ENCODE peak calls at places on chromosomes 2 and 18, in eight cellular contexts. One of them, this sample, is unnamed.

GRCh38 chr2:147567131-147567530 is 277.7 kb upstream of the ACVR2A start:
- DNase-seq in upper lobe of left lung: no peak
- DNase-seq in fibroblast of the aortic adventitia: peak
- DNase-seq in psoas muscle: no peak
- DNase-seq in GM13977: no peak
- DNase-seq in endodermal cell: no peak
- DNase-seq in A549: no peak
- DNase-seq in AG09309: no peak
- DNase-seq in this sample: no peak

GRCh38 chr2:29561241-29562027 is 360.0 kb downstream of the ALK start:
- DNase-seq in upper lobe of left lung: no peak
- DNase-seq in fibroblast of the aortic adventitia: peak
- DNase-seq in psoas muscle: no peak
- DNase-seq in GM13977: no peak
- DNase-seq in endodermal cell: no peak
- DNase-seq in A549: no peak
- DNase-seq in AG09309: no peak
- DNase-seq in this sample: no peak

GRCh38 chr2:104388296-104388695 is 465.6 kb upstream of the POU3F3 start:
- DNase-seq in upper lobe of left lung: no peak
- DNase-seq in fibroblast of the aortic adventitia: no peak
- DNase-seq in psoas muscle: no peak
- DNase-seq in GM13977: no peak
- DNase-seq in endodermal cell: no peak
- DNase-seq in A549: no peak
- DNase-seq in AG09309: no peak
- DNase-seq in this sample: no peak

GRCh38 chr2:172516299-172516698 is 39.6 kb upstream of the PDK1 start:
- DNase-seq in upper lobe of left lung: no peak
- DNase-seq in fibroblast of the aortic adventitia: peak
- DNase-seq in psoas muscle: no peak
- DNase-seq in GM13977: no peak
- DNase-seq in endodermal cell: no peak
- DNase-seq in A549: peak
- DNase-seq in AG09309: peak
- DNase-seq in this sample: no peak

GRCh38 chr2:54042908-54043620 is 72.3 kb upstream of the PSME4 start:
- DNase-seq in upper lobe of left lung: no peak
- DNase-seq in fibroblast of the aortic adventitia: no peak
- DNase-seq in psoas muscle: no peak
- DNase-seq in GM13977: no peak
- DNase-seq in endodermal cell: no peak
- DNase-seq in A549: peak
- DNase-seq in AG09309: no peak
- DNase-seq in this sample: no peak

GRCh38 chr2:172440795-172441194 is 13.4 kb downstream of the ITGA6 start:
- DNase-seq in upper lobe of left lung: no peak
- DNase-seq in fibroblast of the aortic adventitia: no peak
- DNase-seq in psoas muscle: no peak
- DNase-seq in GM13977: no peak
- DNase-seq in endodermal cell: no peak
- DNase-seq in A549: peak
- DNase-seq in AG09309: no peak
- DNase-seq in this sample: no peak

GRCh38 chr2:174836345-174836999 is 72.2 kb upstream of the CHRNA1 start:
- DNase-seq in upper lobe of left lung: no peak
- DNase-seq in fibroblast of the aortic adventitia: peak
- DNase-seq in psoas muscle: no peak
- DNase-seq in GM13977: no peak
- DNase-seq in endodermal cell: no peak
- DNase-seq in A549: peak
- DNase-seq in AG09309: peak
- DNase-seq in this sample: no peak

GRCh38 chr2:37917281-37918228 is 7.5 kb upstream of the RMDN2 start:
- DNase-seq in upper lobe of left lung: no peak
- DNase-seq in fibroblast of the aortic adventitia: peak
- DNase-seq in psoas muscle: no peak
- DNase-seq in GM13977: no peak
- DNase-seq in endodermal cell: no peak
- DNase-seq in A549: no peak
- DNase-seq in AG09309: no peak
- DNase-seq in this sample: no peak

GRCh38 chr2:111919362-111919761 is 21.0 kb downstream of the MERTK start:
- DNase-seq in upper lobe of left lung: no peak
- DNase-seq in fibroblast of the aortic adventitia: no peak
- DNase-seq in psoas muscle: no peak
- DNase-seq in GM13977: no peak
- DNase-seq in endodermal cell: peak
- DNase-seq in A549: no peak
- DNase-seq in AG09309: no peak
- DNase-seq in this sample: no peak

GRCh38 chr18:46054956-46055831 is 16.9 kb downstream of the PSTPIP2 start:
- DNase-seq in upper lobe of left lung: no peak
- DNase-seq in fibroblast of the aortic adventitia: no peak
- DNase-seq in psoas muscle: no peak
- DNase-seq in GM13977: peak
- DNase-seq in endodermal cell: no peak
- DNase-seq in A549: no peak
- DNase-seq in AG09309: no peak
- DNase-seq in this sample: no peak

GRCh38 chr2:16425462-16426336 is 239.9 kb downstream of the CYRIA start:
- DNase-seq in upper lobe of left lung: no peak
- DNase-seq in fibroblast of the aortic adventitia: no peak
- DNase-seq in psoas muscle: no peak
- DNase-seq in GM13977: no peak
- DNase-seq in endodermal cell: peak
- DNase-seq in A549: peak
- DNase-seq in AG09309: no peak
- DNase-seq in this sample: no peak

GRCh38 chr2:35365859-35366258 is 989.7 kb upstream of the CRIM1 start:
- DNase-seq in upper lobe of left lung: no peak
- DNase-seq in fibroblast of the aortic adventitia: no peak
- DNase-seq in psoas muscle: no peak
- DNase-seq in GM13977: no peak
- DNase-seq in endodermal cell: no peak
- DNase-seq in A549: peak
- DNase-seq in AG09309: no peak
- DNase-seq in this sample: no peak
- TF ChIP-seq CTCF in upper lobe of left lung: no peak
- TF ChIP-seq CTCF in fibroblast of the aortic adventitia: no peak
- TF ChIP-seq CTCF in psoas muscle: no peak
- TF ChIP-seq CTCF in GM13977: no peak
- TF ChIP-seq CTCF in endodermal cell: no peak
- TF ChIP-seq CTCF in A549: no peak
- TF ChIP-seq CTCF in AG09309: no peak
- TF ChIP-seq CTCF in this sample: no peak

GRCh38 chr18:27608742-27609141 is 423.6 kb upstream of the CHST9 start:
- DNase-seq in upper lobe of left lung: no peak
- DNase-seq in fibroblast of the aortic adventitia: no peak
- DNase-seq in psoas muscle: no peak
- DNase-seq in GM13977: no peak
- DNase-seq in endodermal cell: no peak
- DNase-seq in A549: no peak
- DNase-seq in AG09309: no peak
- DNase-seq in this sample: no peak
- TF ChIP-seq CTCF in upper lobe of left lung: no peak
- TF ChIP-seq CTCF in fibroblast of the aortic adventitia: peak
- TF ChIP-seq CTCF in psoas muscle: peak
- TF ChIP-seq CTCF in GM13977: peak
- TF ChIP-seq CTCF in endodermal cell: peak
- TF ChIP-seq CTCF in A549: peak
- TF ChIP-seq CTCF in AG09309: peak
- TF ChIP-seq CTCF in this sample: no peak

DNA sequence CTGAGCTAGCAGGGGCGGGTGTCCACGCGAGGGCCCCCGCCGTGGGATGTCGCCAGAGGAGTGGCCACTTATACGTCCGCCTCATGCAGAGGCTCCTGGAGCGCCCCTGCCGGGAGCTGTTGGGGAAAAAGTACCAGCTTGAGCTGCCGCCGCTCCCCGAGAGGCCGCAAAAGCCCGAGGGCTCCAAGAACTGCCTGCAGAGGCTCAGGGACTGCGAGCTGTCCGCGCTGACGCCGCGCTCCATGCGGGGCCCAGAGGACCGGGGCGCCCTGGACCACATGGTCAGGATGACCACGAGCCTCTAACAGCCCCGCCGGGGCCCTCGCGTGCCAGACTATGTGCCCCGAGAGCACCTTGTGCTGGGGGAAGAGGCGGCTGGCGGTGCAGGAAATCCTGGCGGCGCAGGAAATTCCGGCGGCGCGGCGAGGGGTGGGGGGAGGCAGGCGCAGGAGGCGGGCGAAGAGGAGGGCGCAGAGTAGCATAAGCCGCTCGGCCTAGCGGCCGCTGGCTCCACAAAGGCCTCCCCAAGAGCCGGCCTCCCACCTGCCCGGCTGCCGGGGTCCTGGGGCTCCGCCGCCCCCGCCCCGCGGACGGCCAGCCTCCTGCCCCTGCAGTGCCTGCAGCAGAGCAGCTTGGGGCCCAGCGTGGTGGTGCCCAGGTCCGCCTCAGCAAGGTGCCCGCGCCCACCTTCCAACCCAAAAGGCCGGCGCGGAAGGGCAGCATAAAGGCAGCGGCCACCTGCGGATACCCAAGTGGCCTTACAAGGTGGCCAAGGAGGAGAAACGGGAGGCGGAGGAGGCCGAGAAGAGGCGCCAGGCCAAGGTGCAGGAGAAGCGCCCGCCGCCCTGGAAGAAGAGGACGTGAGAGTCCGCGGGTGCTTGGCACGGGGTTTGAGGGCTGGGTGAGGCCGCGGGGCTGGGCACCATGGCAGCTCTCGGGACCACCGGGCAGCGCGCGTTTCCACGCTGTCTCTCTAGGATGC is 42.1 kb upstream of the TRIM43B start:
- DNase-seq in upper lobe of left lung: peak
- DNase-seq in fibroblast of the aortic adventitia: peak
- DNase-seq in psoas muscle: peak
- DNase-seq in GM13977: peak
- DNase-seq in endodermal cell: no peak
- DNase-seq in A549: peak
- DNase-seq in AG09309: peak
- DNase-seq in this sample: no peak
- TF ChIP-seq CTCF in upper lobe of left lung: peak
- TF ChIP-seq CTCF in fibroblast of the aortic adventitia: peak
- TF ChIP-seq CTCF in psoas muscle: peak
- TF ChIP-seq CTCF in GM13977: peak
- TF ChIP-seq CTCF in endodermal cell: no peak
- TF ChIP-seq CTCF in A549: no peak
- TF ChIP-seq CTCF in AG09309: peak
- TF ChIP-seq CTCF in this sample: no peak

GRCh38 chr18:57910817-57911216 is 107.7 kb upstream of the ATP8B1 start:
- DNase-seq in upper lobe of left lung: no peak
- DNase-seq in fibroblast of the aortic adventitia: no peak
- DNase-seq in psoas muscle: no peak
- DNase-seq in GM13977: peak
- DNase-seq in endodermal cell: peak
- DNase-seq in A549: no peak
- DNase-seq in AG09309: no peak
- DNase-seq in this sample: no peak
- TF ChIP-seq CTCF in upper lobe of left lung: no peak
- TF ChIP-seq CTCF in fibroblast of the aortic adventitia: peak
- TF ChIP-seq CTCF in psoas muscle: no peak
- TF ChIP-seq CTCF in GM13977: peak
- TF ChIP-seq CTCF in endodermal cell: peak
- TF ChIP-seq CTCF in A549: peak
- TF ChIP-seq CTCF in AG09309: peak
- TF ChIP-seq CTCF in this sample: no peak

DNA sequence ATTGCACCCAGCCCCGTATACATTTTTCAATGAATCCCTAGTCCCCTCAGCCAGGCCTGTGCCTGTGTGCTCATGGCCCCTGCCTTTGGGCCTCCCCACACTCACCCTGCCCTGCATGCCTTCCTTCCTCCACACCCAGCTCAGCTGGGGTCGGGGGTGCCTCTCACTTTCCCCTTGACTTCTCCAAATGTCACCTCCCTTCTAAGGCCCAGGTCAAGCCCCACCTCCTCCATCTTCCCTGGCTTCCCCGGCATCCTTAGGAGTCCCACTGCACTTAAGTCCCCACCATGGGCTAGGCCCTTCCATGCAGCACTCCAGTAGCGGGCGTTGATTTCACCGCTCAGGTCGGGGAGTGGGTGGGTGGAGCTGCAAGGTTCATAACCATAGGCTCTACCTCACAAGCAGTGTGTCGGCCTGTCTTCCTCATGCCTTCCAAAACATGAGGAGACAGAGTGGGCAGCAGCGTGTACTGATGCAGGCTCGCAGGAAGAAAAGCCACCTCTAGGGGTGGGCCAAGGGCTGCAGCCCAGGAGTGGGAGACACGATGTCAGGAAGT is 47.7 kb downstream of the DNMT3A start:
- DNase-seq in upper lobe of left lung: no peak
- DNase-seq in fibroblast of the aortic adventitia: no peak
- DNase-seq in psoas muscle: peak
- DNase-seq in GM13977: no peak
- DNase-seq in endodermal cell: no peak
- DNase-seq in A549: no peak
- DNase-seq in AG09309: no peak
- DNase-seq in this sample: no peak
- TF ChIP-seq CTCF in upper lobe of left lung: no peak
- TF ChIP-seq CTCF in fibroblast of the aortic adventitia: no peak
- TF ChIP-seq CTCF in psoas muscle: no peak
- TF ChIP-seq CTCF in GM13977: no peak
- TF ChIP-seq CTCF in endodermal cell: peak
- TF ChIP-seq CTCF in A549: no peak
- TF ChIP-seq CTCF in AG09309: no peak
- TF ChIP-seq CTCF in this sample: no peak

DNA sequence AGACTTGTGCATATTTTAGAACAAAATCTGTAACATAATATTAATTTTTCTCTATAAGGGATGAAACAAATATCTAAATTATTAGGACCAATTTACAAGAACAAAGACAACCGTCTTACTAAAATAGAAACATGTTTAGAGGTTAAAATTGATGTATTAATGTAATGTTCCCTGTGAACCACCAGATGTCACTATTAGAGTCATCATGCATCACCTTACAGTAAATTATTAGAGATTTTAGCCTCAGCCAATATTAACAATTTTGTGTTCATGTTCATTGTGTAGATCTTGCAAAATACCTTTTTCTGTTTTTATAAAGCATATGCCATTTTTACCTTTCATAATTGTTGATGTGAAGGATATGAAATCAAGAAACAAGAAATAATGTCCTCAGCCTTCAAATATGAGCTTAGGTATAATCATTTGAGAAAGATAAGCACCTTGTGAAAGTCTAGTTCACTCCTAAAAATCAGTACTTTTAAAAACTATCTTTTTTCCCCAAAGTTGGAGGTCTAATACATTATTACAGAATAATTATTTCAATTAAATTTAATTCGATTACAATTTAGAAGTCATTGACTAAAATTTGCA is 344.3 kb upstream of the KCNH7 start:
- DNase-seq in upper lobe of left lung: no peak
- DNase-seq in fibroblast of the aortic adventitia: peak
- DNase-seq in psoas muscle: no peak
- DNase-seq in GM13977: peak
- DNase-seq in endodermal cell: no peak
- DNase-seq in A549: peak
- DNase-seq in AG09309: no peak
- DNase-seq in this sample: no peak
- TF ChIP-seq CTCF in upper lobe of left lung: no peak
- TF ChIP-seq CTCF in fibroblast of the aortic adventitia: peak
- TF ChIP-seq CTCF in psoas muscle: peak
- TF ChIP-seq CTCF in GM13977: peak
- TF ChIP-seq CTCF in endodermal cell: peak
- TF ChIP-seq CTCF in A549: peak
- TF ChIP-seq CTCF in AG09309: peak
- TF ChIP-seq CTCF in this sample: no peak